ENCODE peak calls at places on chromosomes 11 and 22, in ten cellular contexts. I is tibial artery, O is ovary, P is psoas muscle, W is H9, G is astrocyte, D is endodermal cell, Y is HepG2, Q is OCI-LY7, S is HCT116. M is an unnamed sample. For H3K9me3, the result is how much of the 10 kb centered on the place peaks cover.

GRCh38 chr22:21047035-21047661 is 1.4 kb downstream of the LRRC74B start:
- DNase-seq in W (no peak), S (no peak), Q (no peak), I (no peak), G (no peak), P (no peak), D (no peak), Y (no peak), O (no peak), M (no peak)

GRCh38 chr11:118106789-118107335 is 20.1 kb upstream of the SMIM35 start:
- DNase-seq in G (no peak), W (no peak), P (no peak), S (no peak), O (no peak), Q (no peak), Y (no peak), I (no peak), D (no peak), M (no peak)

GRCh38 chr11:71358122-71358728 is 90.0 kb downstream of the DHCR7 start:
- DNase-seq in S (no peak), Q (no peak), D (no peak), Y (no peak), P (no peak), I (no peak), O (no peak), W (no peak), G (no peak), M (no peak)

GRCh38 chr11:106131998-106132397 is 54.5 kb downstream of the AASDHPPT start:
- DNase-seq in S (no peak), I (no peak), P (no peak), Q (no peak), O (no peak), D (no peak), W (peak), G (no peak), Y (no peak), M (no peak)

GRCh38 chr11:2944953-2945756 is 15.9 kb upstream of the PHLDA2 start:
- DNase-seq in D (peak), P (peak), W (peak), O (peak), I (peak), G (peak), Q (no peak), Y (no peak), S (no peak), M (peak)

GRCh38 chr11:492416-493226 is 14.4 kb downstream of the RNH1 start:
- DNase-seq in P (peak), I (no peak), W (no peak), D (no peak), G (no peak), Q (peak), S (no peak), O (no peak), Y (no peak), M (no peak)

GRCh38 chr11:133206313-133207005 is 325.8 kb downstream of the OPCML start:
- DNase-seq in Q (no peak), W (no peak), I (no peak), Y (no peak), D (no peak), S (no peak), P (no peak), G (no peak), O (no peak), M (no peak)

GRCh38 chr11:118901494-118902335 is 18.0 kb downstream of the CXCR5 start:
- DNase-seq in G (no peak), D (no peak), P (peak), Y (no peak), Q (no peak), O (no peak), I (peak), S (no peak), W (no peak), M (no peak)

GRCh38 chr22:43008921-43009320 is 6.0 kb downstream of the PACSIN2 start:
- DNase-seq in Q (no peak), P (no peak), O (no peak), S (no peak), G (no peak), Y (no peak), D (no peak), W (no peak), I (no peak), M (no peak)

GRCh38 chr11:124861670-124862069 is 3.6 kb upstream of the ROBO3 start:
- DNase-seq in D (no peak), G (no peak), P (no peak), S (no peak), I (no peak), Y (no peak), Q (no peak), O (no peak), W (no peak), M (no peak)

GRCh38 chr22:22461111-22461510 is 47.4 kb downstream of the ZNF280B start:
- DNase-seq in D (no peak), Q (no peak), O (no peak), I (no peak), P (no peak), Y (no peak), W (no peak), G (no peak), S (no peak), M (no peak)
- TF ChIP-seq CTCF in D (no peak), Q (peak), O (no peak), I (no peak), P (no peak), Y (no peak), W (no peak), G (no peak), S (no peak), M (no peak)

DNA sequence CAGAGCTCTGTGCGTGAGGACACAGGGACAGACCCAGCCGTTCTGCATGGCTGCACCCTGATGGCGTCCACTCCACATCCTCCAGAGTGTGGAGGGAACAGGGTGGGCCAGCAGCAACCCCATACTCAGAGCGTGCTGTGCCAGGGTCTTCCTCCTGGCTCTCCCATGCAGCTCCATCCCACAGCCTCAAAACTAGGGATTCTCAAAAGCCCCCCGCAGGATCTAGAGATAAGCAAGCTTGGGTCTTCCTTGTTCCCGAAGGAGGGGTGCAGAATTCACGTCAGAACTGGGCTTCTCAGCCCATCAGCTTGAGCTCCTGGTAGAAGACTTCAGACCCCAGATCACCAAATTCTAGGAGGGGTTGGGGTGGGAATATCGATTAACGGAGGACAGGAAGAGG is 858.8 kb downstream of the TBC1D22A start:
- DNase-seq in W (no peak), D (peak), Y (no peak), I (no peak), P (no peak), O (no peak), Q (no peak), S (no peak), G (no peak), M (no peak)
- H3K9me3 ChIP-seq in W (under half), D (under half), Y (under half), I (under half), P (under half), O (under half), Q (under half), S (under half), G (under half), M (under half)

DNA sequence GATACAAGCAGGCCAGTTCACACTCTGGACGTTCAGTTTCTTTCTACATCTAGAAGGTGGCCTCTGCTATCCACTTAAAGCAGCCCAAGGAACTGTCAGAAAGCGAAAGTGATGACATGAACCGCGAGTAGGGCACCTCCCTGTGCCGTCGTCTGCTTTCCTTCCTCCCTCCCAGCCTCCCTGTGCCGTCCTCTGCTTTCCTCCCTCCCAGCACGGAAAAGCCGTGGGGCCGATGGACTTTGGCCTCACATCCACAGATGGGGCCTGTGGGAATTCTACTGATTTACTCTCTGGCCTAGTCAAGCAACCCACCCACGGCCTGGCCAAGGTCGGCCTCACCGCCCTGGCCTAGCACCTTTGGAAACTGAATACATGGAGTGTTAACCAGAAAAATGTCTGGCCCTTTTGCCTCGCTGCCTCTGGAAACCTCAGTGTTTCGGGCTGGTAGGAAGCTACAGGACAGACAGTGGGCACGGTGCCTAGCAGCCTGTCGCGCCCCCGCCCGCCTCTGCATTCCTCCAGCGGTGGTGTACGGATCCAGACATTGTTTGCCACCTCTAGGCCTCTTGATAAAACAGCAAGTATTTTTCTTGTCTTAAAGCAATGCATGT is 14.2 kb downstream of the PEX26 start:
- DNase-seq in I (no peak), P (peak), O (peak), Q (no peak), Y (peak), G (peak), W (no peak), D (no peak), S (no peak), M (peak)
- TF ChIP-seq CTCF in I (no peak), P (peak), O (no peak), Q (no peak), Y (peak), G (no peak), W (no peak), D (no peak), S (no peak), M (peak)

DNA sequence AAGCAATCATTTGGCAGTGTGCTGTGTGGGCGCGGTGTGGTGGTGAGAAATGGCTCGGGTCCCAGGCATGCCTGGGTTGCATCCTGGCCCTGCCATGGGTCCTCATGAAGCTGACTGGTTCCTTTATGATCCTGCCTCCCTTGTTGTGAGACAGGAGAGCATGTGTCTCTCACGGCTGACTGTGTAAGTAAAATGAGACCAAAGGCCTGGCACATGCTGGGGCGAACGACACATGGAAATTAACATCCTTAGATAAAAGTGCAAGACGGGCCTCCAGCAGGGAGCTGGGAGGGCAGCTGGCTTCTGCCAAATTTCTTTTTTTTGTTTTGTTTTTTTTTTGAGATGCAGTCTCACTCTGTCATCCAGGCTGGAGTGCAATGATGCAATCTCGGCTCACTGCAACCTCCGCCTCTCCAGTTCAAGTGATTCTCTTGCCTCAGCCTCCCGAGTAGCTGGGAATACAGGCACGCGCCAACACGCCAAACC is 9.4 kb upstream of the FBLN1 start:
- DNase-seq in Y (no peak), G (peak), S (no peak), D (peak), O (peak), Q (no peak), I (peak), P (peak), W (no peak), M (peak)
- H3K9me3 ChIP-seq in Y (under half), G (under half), S (under half), D (half or more), O (under half), Q (under half), I (under half), P (under half), W (under half), M (under half)

GRCh38 chr22:31079095-31079642 is 1.9 kb upstream of the SMTN start:
- DNase-seq in S (no peak), I (no peak), P (no peak), Y (peak), D (peak), G (no peak), O (no peak), W (peak), Q (peak), M (no peak)

GRCh38 chr22:31080164-31080847 is 812 bp upstream of the SMTN start:
- DNase-seq in D (no peak), P (no peak), S (no peak), W (no peak), I (no peak), G (no peak), Y (no peak), O (no peak), Q (no peak), M (no peak)

GRCh38 chr22:31081963-31082605 is 966 bp downstream of the SMTN start:
- DNase-seq in P (no peak), Y (no peak), I (no peak), D (no peak), G (no peak), S (no peak), O (no peak), Q (no peak), W (no peak), M (no peak)

GRCh38 chr22:31082606-31083376 is 1.7 kb downstream of the SMTN start:
- DNase-seq in W (peak), S (peak), P (peak), I (peak), Y (peak), D (peak), O (peak), G (no peak), Q (peak), M (peak)

GRCh38 chr22:31080848-31081649 is at the start of gene SMTN:
- DNase-seq in I (peak), Y (peak), W (peak), D (peak), G (peak), S (peak), O (peak), Q (peak), P (peak), M (peak)
- TF ChIP-seq CTCF in I (no peak), Y (no peak), W (no peak), D (no peak), G (no peak), S (no peak), O (no peak), Q (peak), P (no peak), M (peak)

M was measured in cardiac muscle cell.